ENCODE peak calls at places on chromosomes 12 and 14, in seven cellular contexts. S is CD8-positive, alpha-beta T cell; B is activated CD8-positive, alpha-beta T cell treated with anti-CD3 and anti-CD28 coated beads, Interleukin-2, amount 10 ng/mL, durations not matched to agents 7 days and 5 days; X is activated T-cell treated with anti-CD3 and anti-CD28 coated beads for 1 hour; N is heart left ventricle; V is activated T-helper 9 cell treated with anti-CD3 and anti-CD28 coated beads, Interleukin-2, amount 50 U/mL, for 16 hours; D is CD4-positive, CD25-positive, alpha-beta regulatory T cell. F is an unnamed sample.

GRCh38 chr12:99450231-99450630 is 197.3 kb upstream of the GARIN6 start:
- DNase-seq in D (no peak), B (no peak), N (no peak), S (no peak), V (no peak), X (no peak), F (no peak)

GRCh38 chr12:1435456-1435855 is 158.9 kb downstream of the FBXL14 start:
- DNase-seq in X (no peak), N (no peak), S (no peak), B (no peak), V (no peak), D (no peak), F (no peak)

GRCh38 chr14:103142031-103142430 is 18.8 kb downstream of the TNFAIP2 start:
- DNase-seq in N (no peak), X (no peak), B (no peak), V (no peak), S (no peak), D (no peak), F (no peak)

GRCh38 chr12:114993202-114993601 is 309.2 kb upstream of the TBX3 start:
- DNase-seq in D (no peak), S (no peak), X (no peak), N (no peak), B (no peak), V (no peak), F (no peak)

GRCh38 chr14:36006623-36007022 is 169.9 kb downstream of the PTCSC3 start:
- DNase-seq in N (no peak), D (no peak), B (no peak), S (no peak), V (no peak), X (no peak), F (no peak)

GRCh38 chr12:108839011-108839889 is 18.1 kb downstream of the SSH1 start:
- DNase-seq in B (no peak), D (no peak), S (no peak), V (no peak), N (peak), X (no peak), F (no peak)

GRCh38 chr12:65339161-65339560 is 60.7 kb downstream of the MSRB3 start:
- DNase-seq in X (no peak), S (no peak), B (no peak), D (no peak), V (no peak), N (no peak), F (no peak)

GRCh38 chr12:19223018-19223417 is 93.5 kb downstream of the PLEKHA5 start:
- DNase-seq in N (no peak), X (no peak), D (no peak), S (no peak), V (no peak), B (no peak), F (no peak)

GRCh38 chr12:47207005-47207717 is 127.4 kb upstream of the AMIGO2 start:
- DNase-seq in X (no peak), B (peak), S (peak), N (peak), V (no peak), D (peak), F (peak)

GRCh38 chr12:109418848-109419474 is 58.1 kb downstream of the KCTD10 start:
- DNase-seq in N (no peak), S (no peak), X (no peak), V (no peak), D (no peak), B (no peak), F (no peak)

GRCh38 chr12:66679441-66680069 is 679 bp upstream of the GRIP1 start:
- DNase-seq in N (no peak), S (no peak), B (no peak), X (no peak), D (no peak), V (no peak), F (no peak)

GRCh38 chr14:54623279-54624004 is 56.5 kb downstream of the SAMD4A start:
- DNase-seq in D (no peak), N (no peak), S (no peak), V (no peak), B (no peak), X (no peak), F (no peak)

GRCh38 chr12:5927732-5928516 is 17.1 kb downstream of the ANO2 start:
- DNase-seq in N (no peak), D (no peak), S (no peak), B (no peak), V (no peak), X (no peak), F (no peak)

GRCh38 chr12:25653487-25654175 is 100.5 kb upstream of the LMNTD1 start:
- DNase-seq in D (no peak), B (no peak), X (no peak), V (no peak), N (peak), S (no peak), F (peak)

GRCh38 chr14:59133202-59133601 is 55.3 kb upstream of the DAAM1 start:
- DNase-seq in D (no peak), S (no peak), V (no peak), X (no peak), N (no peak), B (no peak), F (no peak)

GRCh38 chr12:56565510-56566101 is 44.0 kb downstream of the RBMS2 start:
- DNase-seq in X (peak), D (no peak), N (peak), V (no peak), S (no peak), B (peak), F (no peak)

GRCh38 chr12:19201653-19202052 is 72.1 kb downstream of the PLEKHA5 start:
- DNase-seq in V (no peak), X (no peak), N (no peak), B (no peak), S (no peak), D (no peak), F (no peak)

GRCh38 chr12:19998968-19999792 is 369.2 kb upstream of the PDE3A start:
- DNase-seq in D (no peak), N (no peak), V (no peak), B (no peak), S (no peak), X (no peak), F (no peak)

GRCh38 chr12:31260840-31261239 is 65.1 kb downstream of the SINHCAF start:
- DNase-seq in D (no peak), N (no peak), X (no peak), B (no peak), V (no peak), S (no peak), F (no peak)

F was measured in GDM1.